ENCODE peak calls at places on chromosomes 13 and 19, in four cellular contexts. Y is germinal center; C is activated T-cell treated with anti-CD3 and anti-CD28 coated beads, Interleukin-2, amount 50 U/mL, for 1 hour; X is A172. S is an unnamed sample.

GRCh38 chr19:38701455-38702063 is 42.7 kb downstream of the CAPN12 start:
- DNase-seq in C (no peak), Y (no peak), X (no peak), S (no peak)

GRCh38 chr13:59263531-59263930 is 900.2 kb downstream of the DIAPH3 start:
- DNase-seq in Y (no peak), X (no peak), C (no peak), S (no peak)

GRCh38 chr13:74243637-74244526 is 109.7 kb upstream of the KLF12 start:
- DNase-seq in Y (no peak), C (no peak), X (peak; percentile 49), S (no peak)

GRCh38 chr13:111323950-111324651 is 3.7 kb downstream of the TEX29 start:
- DNase-seq in C (no peak), Y (no peak), X (no peak), S (no peak)

GRCh38 chr19:49348305-49349188 is 13.3 kb downstream of the CD37 start:
- DNase-seq in X (no peak), C (no peak), Y (no peak), S (no peak)

GRCh38 chr13:36526897-36527296 is 94.6 kb downstream of the CCNA1 start:
- DNase-seq in C (no peak), X (no peak), Y (no peak), S (no peak)

GRCh38 chr13:19781526-19781925 is 1.2 kb downstream of the PSPC1 start:
- DNase-seq in C (no peak), X (peak; percentile 1), Y (no peak), S (no peak)

GRCh38 chr13:35479223-35479536 is 2.7 kb upstream of the MAB21L1 start:
- DNase-seq in C (no peak), Y (no peak), X (no peak), S (no peak)

GRCh38 chr19:29248332-29248844 is 35.4 kb upstream of the UQCRFS1 start:
- DNase-seq in C (no peak), Y (no peak), X (no peak), S (no peak)

GRCh38 chr19:4713384-4713951 is 10.2 kb downstream of the DPP9 start:
- DNase-seq in C (no peak), X (peak; percentile 99), Y (no peak), S (no peak)

GRCh38 chr13:112822851-112823250 is 133.0 kb downstream of the ATP11A start:
- DNase-seq in X (no peak), Y (no peak), C (no peak), S (no peak)

GRCh38 chr19:50290011-50290410 is 39.2 kb downstream of the KCNC3 start:
- DNase-seq in X (no peak), Y (no peak), C (no peak), S (no peak)

GRCh38 chr19:45112111-45112827 is 19.3 kb downstream of the PPP1R37 start:
- DNase-seq in C (no peak), X (no peak), Y (no peak), S (no peak)

GRCh38 chr19:37691881-37692504 is 27.6 kb downstream of the ZNF607 start:
- DNase-seq in X (no peak), Y (peak; percentile 85), C (peak; percentile 77), S (peak; percentile 84)

GRCh38 chr13:71378992-71379905 is 487.8 kb downstream of the DACH1 start:
- DNase-seq in X (no peak), Y (no peak), C (no peak), S (no peak)

GRCh38 chr13:28820099-28821051 is at the start of gene MTUS2:
- DNase-seq in C (peak; percentile 19), Y (peak; percentile 27), X (no peak), S (peak; percentile 36)

GRCh38 chr19:10919352-10920287 is 8.8 kb downstream of the YIPF2 start:
- DNase-seq in X (no peak), Y (no peak), C (no peak), S (no peak)

GRCh38 chr13:90070362-90070761 is 1277.1 kb upstream of the MIR17HG start:
- DNase-seq in X (no peak), Y (no peak), C (no peak), S (no peak)

GRCh38 chr19:5587661-5588060 is 19.9 kb upstream of the TINCR start:
- DNase-seq in C (no peak), Y (no peak), X (no peak), S (no peak)

GRCh38 chr19:1067341-1068103 is 555 bp downstream of the ARHGAP45 start:
- DNase-seq in C (no peak), X (no peak), Y (peak; percentile 60), S (no peak)